ENCODE peak calls at places on chromosomes 1 and 21, in nine cellular contexts. G, Y, P, C, I, J, H, W and N are unnamed samples.

GRCh38 chr1:205543351-205544305 is 39.2 kb downstream of the CDK18 start:
- DNase-seq in G (peak), Y (peak), P (peak), C (peak), I (no peak), J (no peak), H (peak), W (peak), N (no peak)

GRCh38 chr1:31704261-31705079 is 653 bp upstream of the COL16A1 start:
- DNase-seq in G (no peak), Y (no peak), P (peak), C (peak), I (no peak), J (no peak), H (no peak), W (peak), N (peak)

GRCh38 chr1:84853743-84854721 is 39.0 kb downstream of the LPAR3 start:
- DNase-seq in G (no peak), Y (peak), P (peak), C (peak), I (peak), J (no peak), H (no peak), W (peak), N (no peak)

GRCh38 chr1:238581332-238581731 is 690.6 kb upstream of the ZP4 start:
- DNase-seq in G (no peak), Y (no peak), P (peak), C (no peak), I (no peak), J (no peak), H (no peak), W (no peak), N (no peak)

GRCh38 chr21:43193651-43194302 is 25.0 kb downstream of the CRYAA start:
- DNase-seq in G (peak), Y (peak), P (peak), C (peak), I (no peak), J (no peak), H (peak), W (peak), N (peak)

GRCh38 chr1:201399352-201400126 is 415 bp upstream of the LAD1 start:
- DNase-seq in G (no peak), Y (peak), P (no peak), C (peak), I (no peak), J (peak), H (no peak), W (no peak), N (peak)

GRCh38 chr1:110633646-110634030 is 27.5 kb upstream of the KCNA2 start:
- DNase-seq in G (no peak), Y (no peak), P (no peak), C (no peak), I (no peak), J (no peak), H (no peak), W (no peak), N (no peak)

GRCh38 chr21:34892196-34892595 is 156.9 kb downstream of the RUNX1 start:
- DNase-seq in G (no peak), Y (no peak), P (no peak), C (no peak), I (no peak), J (no peak), H (no peak), W (no peak), N (no peak)

GRCh38 chr1:24769656-24770651 is 24.7 kb downstream of the CLIC4 start:
- DNase-seq in G (no peak), Y (peak), P (peak), C (no peak), I (peak), J (no peak), H (no peak), W (peak), N (no peak)

GRCh38 chr1:66276229-66276628 is 257.7 kb upstream of the SGIP1 start:
- DNase-seq in G (no peak), Y (no peak), P (no peak), C (no peak), I (peak), J (no peak), H (no peak), W (no peak), N (no peak)

GRCh38 chr1:208434008-208434407 is 189.8 kb upstream of the PLXNA2 start:
- DNase-seq in G (no peak), Y (no peak), P (no peak), C (no peak), I (no peak), J (no peak), H (no peak), W (no peak), N (no peak)

GRCh38 chr1:160954158-160955104 is at the start of gene ITLN2:
- DNase-seq in G (no peak), Y (peak), P (peak), C (peak), I (peak), J (peak), H (no peak), W (peak), N (no peak)

DNA sequence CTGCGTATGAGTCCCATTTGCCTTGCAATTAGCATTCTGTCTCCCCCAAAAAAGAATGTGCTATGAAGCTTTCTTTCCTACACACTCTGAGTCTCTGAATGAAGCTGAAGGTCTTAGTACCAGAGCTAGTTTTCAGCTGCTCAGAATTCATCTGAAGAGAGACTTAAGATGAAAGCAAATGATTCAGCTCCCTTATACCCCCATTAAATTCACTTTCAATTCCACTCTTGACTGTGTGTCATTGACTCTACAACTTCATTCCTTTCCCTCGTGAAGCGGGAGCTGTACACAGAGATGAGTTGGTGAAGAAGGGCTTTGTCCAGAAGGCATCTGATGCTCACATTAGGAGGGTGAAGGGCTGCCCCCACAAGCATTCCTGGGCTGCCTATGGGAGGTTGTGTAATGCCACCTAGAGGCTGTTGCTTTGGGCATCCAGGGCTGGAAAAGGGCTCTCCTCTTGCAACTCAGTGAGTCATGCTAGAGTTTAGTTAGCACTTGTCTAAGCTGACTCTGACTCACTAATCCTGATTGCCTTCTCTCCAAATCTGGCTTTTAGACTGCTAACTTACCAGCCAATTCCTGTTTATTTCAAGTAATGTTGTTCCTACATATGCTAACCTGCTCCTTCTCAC is 1.8 kb downstream of the SPRR1B start:
- DNase-seq in G (no peak), Y (peak), P (peak), C (no peak), I (no peak), J (no peak), H (no peak), W (peak), N (no peak)
- TF ChIP-seq CTCF in G (no peak), Y (peak), P (no peak), C (no peak), I (peak), J (no peak), H (no peak), W (no peak), N (no peak)

GRCh38 chr1:212514056-212514614 is 81.4 kb downstream of the NENF start:
- DNase-seq in G (no peak), Y (no peak), P (peak), C (peak), I (no peak), J (peak), H (peak), W (peak), N (peak)

GRCh38 chr1:212515329-212515760 is 82.6 kb downstream of the NENF start:
- DNase-seq in G (no peak), Y (no peak), P (no peak), C (no peak), I (no peak), J (peak), H (no peak), W (no peak), N (no peak)

GRCh38 chr1:212514782-212515181 is 82.1 kb downstream of the NENF start:
- DNase-seq in G (no peak), Y (no peak), P (no peak), C (no peak), I (no peak), J (peak), H (no peak), W (no peak), N (no peak)

GRCh38 chr1:212512731-212513559 is 80.2 kb downstream of the NENF start:
- DNase-seq in G (no peak), Y (no peak), P (peak), C (no peak), I (no peak), J (no peak), H (no peak), W (no peak), N (peak)

GRCh38 chr1:212513586-212513985 is 80.9 kb downstream of the NENF start:
- DNase-seq in G (no peak), Y (no peak), P (no peak), C (no peak), I (no peak), J (no peak), H (no peak), W (no peak), N (no peak)
- TF ChIP-seq CTCF in G (no peak), Y (no peak), P (no peak), C (no peak), I (no peak), J (no peak), H (no peak), W (no peak), N (no peak)

GRCh38 chr1:195804547-195804946 is 803.7 kb downstream of the KCNT2 start:
- DNase-seq in G (no peak), Y (peak), P (no peak), C (no peak), I (no peak), J (no peak), H (no peak), W (no peak), N (no peak)
- TF ChIP-seq CTCF in G (no peak), Y (peak), P (no peak), C (no peak), I (no peak), J (no peak), H (no peak), W (no peak), N (no peak)

DNA sequence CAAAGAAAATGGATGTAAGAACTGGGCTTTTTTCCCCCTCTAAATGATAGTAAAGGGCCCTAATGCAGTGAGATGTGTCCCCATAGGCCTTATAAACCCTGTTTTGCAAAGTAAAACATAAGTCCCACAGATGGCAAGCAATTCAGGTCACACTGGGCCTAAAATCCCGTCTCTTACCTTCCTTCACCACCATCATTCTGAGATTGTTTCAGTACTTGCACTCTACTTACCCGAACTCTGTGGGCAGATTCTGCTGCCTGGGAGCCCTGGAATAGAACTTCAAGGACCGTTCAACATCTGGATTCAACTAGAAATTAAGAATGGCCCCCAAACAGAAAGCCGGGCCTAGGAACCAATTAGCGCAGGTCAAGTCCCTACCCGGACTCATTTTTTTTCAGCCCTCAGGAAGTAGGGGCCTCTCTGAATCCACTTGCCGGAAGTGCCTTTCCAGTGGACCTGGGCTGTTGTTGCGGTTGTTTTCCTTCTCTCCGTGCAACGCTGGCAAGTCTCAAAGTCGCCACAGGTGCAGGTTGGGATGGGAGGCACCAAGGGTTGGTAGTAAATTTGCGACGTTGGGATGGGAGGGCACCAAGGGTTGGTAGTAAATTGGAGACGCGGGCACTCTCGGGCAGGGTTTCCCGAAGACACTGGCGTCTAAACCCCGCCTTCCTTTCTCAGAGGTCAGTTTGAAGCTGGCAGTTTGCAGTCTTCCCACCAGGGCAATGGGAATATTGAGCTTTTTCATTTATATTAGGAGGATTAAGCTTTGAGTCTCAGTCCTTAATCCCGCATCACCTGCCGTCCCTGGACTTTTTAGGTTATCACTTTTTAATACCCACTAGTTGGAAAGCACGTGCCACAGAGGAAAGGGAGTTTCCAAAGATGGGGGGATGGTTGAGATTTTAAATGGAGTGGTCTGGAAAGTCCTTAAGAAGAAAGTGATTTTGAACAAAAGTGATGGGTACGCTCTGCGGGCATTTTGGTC is at the start of gene TMEM69:
- DNase-seq in G (peak), Y (peak), P (peak), C (peak), I (peak), J (peak), H (peak), W (peak), N (peak)
- TF ChIP-seq CTCF in G (peak), Y (no peak), P (peak), C (no peak), I (no peak), J (peak), H (no peak), W (peak), N (peak)

GRCh38 chr21:32278518-32279376 is at the start of gene MIS18A:
- DNase-seq in G (peak), Y (peak), P (peak), C (peak), I (peak), J (peak), H (peak), W (peak), N (peak)
- TF ChIP-seq CTCF in G (no peak), Y (no peak), P (no peak), C (no peak), I (no peak), J (no peak), H (no peak), W (no peak), N (no peak)

GRCh38 chr21:22965455-22966125 is 1967.4 kb downstream of the NCAM2 start:
- DNase-seq in G (no peak), Y (no peak), P (no peak), C (no peak), I (no peak), J (no peak), H (no peak), W (no peak), N (no peak)
- TF ChIP-seq CTCF in G (no peak), Y (no peak), P (no peak), C (no peak), I (no peak), J (no peak), H (no peak), W (no peak), N (no peak)

GRCh38 chr1:234111458-234112142 is 207.1 kb downstream of the SLC35F3 start:
- DNase-seq in G (no peak), Y (no peak), P (no peak), C (no peak), I (no peak), J (peak), H (no peak), W (peak), N (no peak)
- TF ChIP-seq CTCF in G (no peak), Y (no peak), P (no peak), C (no peak), I (no peak), J (no peak), H (peak), W (no peak), N (no peak)

GRCh38 chr1:180920193-180920592 is 7.5 kb downstream of the KIAA1614 start:
- DNase-seq in G (no peak), Y (no peak), P (no peak), C (no peak), I (no peak), J (no peak), H (no peak), W (no peak), N (no peak)

GRCh38 chr1:180919183-180919700 is 6.5 kb downstream of the KIAA1614 start:
- DNase-seq in G (no peak), Y (no peak), P (no peak), C (no peak), I (no peak), J (no peak), H (no peak), W (no peak), N (no peak)

GRCh38 chr1:180921386-180921785 is 8.7 kb downstream of the KIAA1614 start:
- DNase-seq in G (no peak), Y (no peak), P (no peak), C (no peak), I (no peak), J (no peak), H (no peak), W (no peak), N (no peak)

GRCh38 chr1:180921891-180922636 is 9.4 kb downstream of the KIAA1614 start:
- DNase-seq in G (no peak), Y (no peak), P (no peak), C (no peak), I (no peak), J (no peak), H (no peak), W (no peak), N (no peak)

GRCh38 chr1:180920702-180921101 is 8.0 kb downstream of the KIAA1614 start:
- DNase-seq in G (no peak), Y (no peak), P (no peak), C (no peak), I (no peak), J (no peak), H (no peak), W (no peak), N (no peak)
- TF ChIP-seq CTCF in G (no peak), Y (no peak), P (peak), C (no peak), I (peak), J (peak), H (peak), W (peak), N (no peak)

GRCh38 chr1:2130871-2131289 is 63.7 kb downstream of the FAAP20 start:
- DNase-seq in G (no peak), Y (no peak), P (no peak), C (no peak), I (no peak), J (no peak), H (peak), W (no peak), N (no peak)
- TF ChIP-seq CTCF in G (no peak), Y (no peak), P (no peak), C (no peak), I (no peak), J (no peak), H (no peak), W (no peak), N (no peak)